ENCODE peak calls at places on chromosomes 5 and 9, in eight cellular contexts. One of them, this sample, is unnamed.

GRCh38 chr5:33721491-33722245 is 170.1 kb downstream of the ADAMTS12 start:
- DNase-seq in stomach: no peak
- DNase-seq in ovary: no peak
- DNase-seq in K562: no peak
- DNase-seq in A549: no peak
- DNase-seq in transverse colon: no peak
- DNase-seq in upper lobe of left lung: no peak
- DNase-seq in tibial nerve: no peak
- DNase-seq in this sample: no peak

GRCh38 chr5:152593388-152593787 is 188.3 kb upstream of the NMUR2 start:
- DNase-seq in stomach: no peak
- DNase-seq in ovary: no peak
- DNase-seq in K562: no peak
- DNase-seq in A549: no peak
- DNase-seq in transverse colon: no peak
- DNase-seq in upper lobe of left lung: no peak
- DNase-seq in tibial nerve: no peak
- DNase-seq in this sample: no peak

GRCh38 chr9:126956929-126957686 is 42.5 kb downstream of the RALGPS1 start:
- DNase-seq in stomach: no peak
- DNase-seq in ovary: no peak
- DNase-seq in K562: peak
- DNase-seq in A549: peak
- DNase-seq in transverse colon: no peak
- DNase-seq in upper lobe of left lung: no peak
- DNase-seq in tibial nerve: no peak
- DNase-seq in this sample: no peak

GRCh38 chr5:73638344-73639095 is 12.5 kb downstream of the ARHGEF28 start:
- DNase-seq in stomach: no peak
- DNase-seq in ovary: no peak
- DNase-seq in K562: no peak
- DNase-seq in A549: no peak
- DNase-seq in transverse colon: no peak
- DNase-seq in upper lobe of left lung: no peak
- DNase-seq in tibial nerve: no peak
- DNase-seq in this sample: no peak

GRCh38 chr9:135187365-135187764 is 99.9 kb downstream of the OLFM1 start:
- DNase-seq in stomach: no peak
- DNase-seq in ovary: no peak
- DNase-seq in K562: no peak
- DNase-seq in A549: no peak
- DNase-seq in transverse colon: no peak
- DNase-seq in upper lobe of left lung: no peak
- DNase-seq in tibial nerve: no peak
- DNase-seq in this sample: no peak

GRCh38 chr9:107755267-107755666 is 265.7 kb upstream of the KLF4 start:
- DNase-seq in stomach: no peak
- DNase-seq in ovary: no peak
- DNase-seq in K562: no peak
- DNase-seq in A549: no peak
- DNase-seq in transverse colon: peak
- DNase-seq in upper lobe of left lung: no peak
- DNase-seq in tibial nerve: no peak
- DNase-seq in this sample: no peak

GRCh38 chr9:113150670-113151591 is at the start of gene SLC31A2:
- DNase-seq in stomach: peak
- DNase-seq in ovary: peak
- DNase-seq in K562: peak
- DNase-seq in A549: peak
- DNase-seq in transverse colon: peak
- DNase-seq in upper lobe of left lung: peak
- DNase-seq in tibial nerve: peak
- DNase-seq in this sample: peak

GRCh38 chr5:57683036-57683600 is 200.5 kb upstream of the ACTBL2 start:
- DNase-seq in stomach: no peak
- DNase-seq in ovary: no peak
- DNase-seq in K562: no peak
- DNase-seq in A549: no peak
- DNase-seq in transverse colon: no peak
- DNase-seq in upper lobe of left lung: no peak
- DNase-seq in tibial nerve: no peak
- DNase-seq in this sample: no peak

GRCh38 chr9:33105939-33106338 is 29.5 kb upstream of the SMU1 start:
- DNase-seq in stomach: no peak
- DNase-seq in ovary: no peak
- DNase-seq in K562: no peak
- DNase-seq in A549: no peak
- DNase-seq in transverse colon: no peak
- DNase-seq in upper lobe of left lung: no peak
- DNase-seq in tibial nerve: no peak
- DNase-seq in this sample: no peak

GRCh38 chr9:90219548-90220118 is 423.0 kb downstream of the DIRAS2 start:
- DNase-seq in stomach: peak
- DNase-seq in ovary: no peak
- DNase-seq in K562: peak
- DNase-seq in A549: peak
- DNase-seq in transverse colon: peak
- DNase-seq in upper lobe of left lung: peak
- DNase-seq in tibial nerve: peak
- DNase-seq in this sample: no peak

GRCh38 chr5:80072103-80073073 is 37.2 kb downstream of the THBS4 start:
- DNase-seq in stomach: no peak
- DNase-seq in ovary: no peak
- DNase-seq in K562: no peak
- DNase-seq in A549: no peak
- DNase-seq in transverse colon: no peak
- DNase-seq in upper lobe of left lung: no peak
- DNase-seq in tibial nerve: no peak
- DNase-seq in this sample: no peak

GRCh38 chr5:92372766-92373165 is 989.6 kb upstream of the ARRDC3 start:
- DNase-seq in stomach: no peak
- DNase-seq in ovary: no peak
- DNase-seq in K562: no peak
- DNase-seq in A549: no peak
- DNase-seq in transverse colon: no peak
- DNase-seq in upper lobe of left lung: no peak
- DNase-seq in tibial nerve: no peak
- DNase-seq in this sample: no peak

GRCh38 chr5:102539598-102539997 is 40.8 kb upstream of the SLCO6A1 start:
- DNase-seq in stomach: no peak
- DNase-seq in ovary: no peak
- DNase-seq in K562: no peak
- DNase-seq in A549: no peak
- DNase-seq in transverse colon: no peak
- DNase-seq in upper lobe of left lung: no peak
- DNase-seq in tibial nerve: no peak
- DNase-seq in this sample: no peak

GRCh38 chr5:110757118-110757729 is 18.4 kb downstream of the SLC25A46 start:
- DNase-seq in stomach: no peak
- DNase-seq in ovary: no peak
- DNase-seq in K562: peak
- DNase-seq in A549: no peak
- DNase-seq in transverse colon: no peak
- DNase-seq in upper lobe of left lung: no peak
- DNase-seq in tibial nerve: peak
- DNase-seq in this sample: no peak

GRCh38 chr5:96115467-96115812 is 153.8 kb upstream of the ELL2 start:
- DNase-seq in stomach: no peak
- DNase-seq in ovary: no peak
- DNase-seq in K562: no peak
- DNase-seq in A549: no peak
- DNase-seq in transverse colon: no peak
- DNase-seq in upper lobe of left lung: no peak
- DNase-seq in tibial nerve: no peak
- DNase-seq in this sample: no peak

GRCh38 chr9:93091453-93092081 is 4.5 kb upstream of the CARD19 start:
- DNase-seq in stomach: no peak
- DNase-seq in ovary: peak
- DNase-seq in K562: no peak
- DNase-seq in A549: peak
- DNase-seq in transverse colon: no peak
- DNase-seq in upper lobe of left lung: no peak
- DNase-seq in tibial nerve: no peak
- DNase-seq in this sample: peak
- TF ChIP-seq EP300 in stomach: no peak
- TF ChIP-seq EP300 in ovary: no peak
- TF ChIP-seq EP300 in K562: no peak
- TF ChIP-seq EP300 in A549: no peak
- TF ChIP-seq EP300 in transverse colon: no peak
- TF ChIP-seq EP300 in upper lobe of left lung: no peak
- TF ChIP-seq EP300 in tibial nerve: no peak
- TF ChIP-seq EP300 in this sample: no peak

GRCh38 chr5:76402880-76403712 is at the start of gene IQGAP2:
- DNase-seq in stomach: peak
- DNase-seq in ovary: peak
- DNase-seq in K562: peak
- DNase-seq in A549: peak
- DNase-seq in transverse colon: peak
- DNase-seq in upper lobe of left lung: peak
- DNase-seq in tibial nerve: peak
- DNase-seq in this sample: peak
- TF ChIP-seq POLR2A in stomach: no peak
- TF ChIP-seq POLR2A in ovary: no peak
- TF ChIP-seq POLR2A in K562: peak
- TF ChIP-seq POLR2A in A549: no peak
- TF ChIP-seq POLR2A in transverse colon: peak
- TF ChIP-seq POLR2A in upper lobe of left lung: peak
- TF ChIP-seq POLR2A in tibial nerve: no peak
- TF ChIP-seq POLR2A in this sample: no peak

GRCh38 chr5:38921174-38921573 is 75.4 kb downstream of the OSMR start:
- DNase-seq in stomach: no peak
- DNase-seq in ovary: no peak
- DNase-seq in K562: no peak
- DNase-seq in A549: peak
- DNase-seq in transverse colon: no peak
- DNase-seq in upper lobe of left lung: no peak
- DNase-seq in tibial nerve: no peak
- DNase-seq in this sample: no peak

GRCh38 chr5:38926121-38926520 is 80.3 kb downstream of the OSMR start:
- DNase-seq in stomach: no peak
- DNase-seq in ovary: no peak
- DNase-seq in K562: no peak
- DNase-seq in A549: no peak
- DNase-seq in transverse colon: no peak
- DNase-seq in upper lobe of left lung: no peak
- DNase-seq in tibial nerve: no peak
- DNase-seq in this sample: no peak

GRCh38 chr5:38923661-38924451 is 78.0 kb downstream of the OSMR start:
- DNase-seq in stomach: no peak
- DNase-seq in ovary: no peak
- DNase-seq in K562: no peak
- DNase-seq in A549: no peak
- DNase-seq in transverse colon: no peak
- DNase-seq in upper lobe of left lung: no peak
- DNase-seq in tibial nerve: no peak
- DNase-seq in this sample: no peak

GRCh38 chr5:38922199-38922598 is 76.4 kb downstream of the OSMR start:
- DNase-seq in stomach: peak
- DNase-seq in ovary: no peak
- DNase-seq in K562: peak
- DNase-seq in A549: peak
- DNase-seq in transverse colon: peak
- DNase-seq in upper lobe of left lung: no peak
- DNase-seq in tibial nerve: peak
- DNase-seq in this sample: no peak

DNA sequence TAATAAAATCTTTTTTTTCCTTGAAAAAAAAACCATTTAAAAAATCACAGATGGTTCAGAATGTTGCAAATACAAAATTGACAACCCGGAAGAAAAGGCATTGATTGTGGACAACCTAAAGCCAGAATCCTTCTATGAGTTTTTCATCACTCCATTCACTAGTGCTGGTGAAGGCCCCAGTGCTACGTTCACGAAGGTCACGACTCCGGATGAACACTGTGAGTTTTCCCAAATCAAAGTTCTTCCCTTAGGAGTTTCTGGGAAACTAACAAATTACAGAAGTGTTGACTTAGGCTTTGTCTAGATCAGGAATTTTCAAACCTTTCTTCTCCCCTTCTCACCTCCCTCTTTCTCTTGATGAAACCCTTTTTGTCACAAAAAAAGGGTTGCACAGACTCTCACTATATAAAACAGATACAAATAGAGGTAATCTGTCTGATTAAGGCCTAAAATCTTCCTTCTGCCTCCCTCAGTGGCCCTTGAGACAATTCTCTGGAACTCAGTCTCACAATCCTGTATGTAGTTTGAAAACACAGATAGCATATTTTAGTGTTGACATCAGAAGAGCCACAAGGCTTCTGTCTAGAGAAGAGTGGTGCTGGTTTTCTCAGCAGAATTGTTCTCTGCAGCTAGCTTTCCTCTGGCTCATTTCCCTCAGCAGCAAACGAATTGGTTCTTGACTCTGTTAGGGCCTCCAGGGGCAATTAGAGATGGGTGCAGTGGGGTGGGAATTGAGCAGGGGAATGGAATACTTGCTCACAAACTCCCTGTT is 79.5 kb downstream of the OSMR start:
- DNase-seq in stomach: no peak
- DNase-seq in ovary: no peak
- DNase-seq in K562: no peak
- DNase-seq in A549: no peak
- DNase-seq in transverse colon: no peak
- DNase-seq in upper lobe of left lung: no peak
- DNase-seq in tibial nerve: no peak
- DNase-seq in this sample: no peak
- TF ChIP-seq EP300 in stomach: no peak
- TF ChIP-seq EP300 in ovary: no peak
- TF ChIP-seq EP300 in K562: no peak
- TF ChIP-seq EP300 in A549: no peak
- TF ChIP-seq EP300 in transverse colon: no peak
- TF ChIP-seq EP300 in upper lobe of left lung: no peak
- TF ChIP-seq EP300 in tibial nerve: no peak
- TF ChIP-seq EP300 in this sample: no peak

GRCh38 chr9:22005700-22006605 is 3.2 kb downstream of the CDKN2B start:
- DNase-seq in stomach: no peak
- DNase-seq in ovary: no peak
- DNase-seq in K562: no peak
- DNase-seq in A549: no peak
- DNase-seq in transverse colon: no peak
- DNase-seq in upper lobe of left lung: peak
- DNase-seq in tibial nerve: no peak
- DNase-seq in this sample: no peak

GRCh38 chr9:22008662-22009562 is at the start of gene CDKN2B:
- DNase-seq in stomach: peak
- DNase-seq in ovary: peak
- DNase-seq in K562: no peak
- DNase-seq in A549: no peak
- DNase-seq in transverse colon: peak
- DNase-seq in upper lobe of left lung: peak
- DNase-seq in tibial nerve: peak
- DNase-seq in this sample: peak

GRCh38 chr9:22010881-22011625 is 1.9 kb upstream of the CDKN2B start:
- DNase-seq in stomach: no peak
- DNase-seq in ovary: no peak
- DNase-seq in K562: no peak
- DNase-seq in A549: no peak
- DNase-seq in transverse colon: no peak
- DNase-seq in upper lobe of left lung: no peak
- DNase-seq in tibial nerve: no peak
- DNase-seq in this sample: no peak

GRCh38 chr9:22005083-22005699 is 3.9 kb downstream of the CDKN2B start:
- DNase-seq in stomach: no peak
- DNase-seq in ovary: no peak
- DNase-seq in K562: no peak
- DNase-seq in A549: no peak
- DNase-seq in transverse colon: no peak
- DNase-seq in upper lobe of left lung: no peak
- DNase-seq in tibial nerve: no peak
- DNase-seq in this sample: no peak

GRCh38 chr9:22009563-22009867 is 410 bp upstream of the CDKN2B start:
- DNase-seq in stomach: no peak
- DNase-seq in ovary: no peak
- DNase-seq in K562: no peak
- DNase-seq in A549: no peak
- DNase-seq in transverse colon: no peak
- DNase-seq in upper lobe of left lung: no peak
- DNase-seq in tibial nerve: no peak
- DNase-seq in this sample: no peak
- TF ChIP-seq POLR2A in stomach: no peak
- TF ChIP-seq POLR2A in ovary: no peak
- TF ChIP-seq POLR2A in K562: no peak
- TF ChIP-seq POLR2A in A549: no peak
- TF ChIP-seq POLR2A in transverse colon: no peak
- TF ChIP-seq POLR2A in upper lobe of left lung: no peak
- TF ChIP-seq POLR2A in tibial nerve: no peak
- TF ChIP-seq POLR2A in this sample: no peak